ENCODE peak calls at places on chromosomes 13 and 19, in five cellular contexts. Z, Q, C, T and D are unnamed samples.

GRCh38 chr19:36051236-36051635 is 2.8 kb downstream of the THAP8 start:
- DNase-seq in Z (no peak), T (no peak), C (no peak), Q (no peak), D (no peak)

GRCh38 chr13:23790591-23791170 is 98.5 kb downstream of the MIPEP start:
- DNase-seq in T (peak; percentile 90), Q (no peak), C (no peak), Z (no peak), D (no peak)

GRCh38 chr19:6521718-6522646 is 8.8 kb upstream of the TNFSF9 start:
- DNase-seq in T (no peak), Z (peak; percentile 15), C (peak; percentile 38), Q (peak; percentile 78), D (peak; percentile 78)

GRCh38 chr19:7337380-7338194 is 11.2 kb upstream of the ARHGEF18 start:
- DNase-seq in Z (peak; percentile 87), C (no peak), Q (no peak), T (no peak), D (peak; percentile 48)

GRCh38 chr13:100506154-100506553 is 82.4 kb downstream of the GGACT start:
- DNase-seq in T (no peak), C (no peak), Z (no peak), Q (peak; percentile 59), D (peak; percentile 77)

GRCh38 chr13:49670828-49671227 is 20.5 kb downstream of the EBPL start:
- DNase-seq in T (no peak), C (no peak), Z (no peak), Q (no peak), D (no peak)

GRCh38 chr13:113589961-113590339 is 5.4 kb downstream of the TFDP1 start:
- DNase-seq in Q (peak; percentile 15), Z (no peak), C (no peak), T (no peak), D (no peak)

GRCh38 chr19:44260343-44260681 is 626 bp downstream of the ZNF233 start:
- DNase-seq in Z (no peak), Q (no peak), T (peak; percentile 6), C (no peak), D (no peak)

GRCh38 chr19:32436692-32437091 is 31.1 kb downstream of the DPY19L3 start:
- DNase-seq in Q (no peak), C (no peak), T (no peak), Z (no peak), D (no peak)

GRCh38 chr19:45446295-45446694 is 21.5 kb upstream of the FOSB start:
- DNase-seq in Z (no peak), T (no peak), C (no peak), Q (no peak), D (no peak)

GRCh38 chr13:42594577-42595571 is 20.9 kb downstream of the TNFSF11 start:
- DNase-seq in T (peak; percentile 84), Z (peak; percentile 44), Q (peak; percentile 64), C (peak; percentile 15), D (peak; percentile 67)

GRCh38 chr13:46369506-46370268 is 17.4 kb downstream of the RUBCNL start:
- DNase-seq in C (no peak), Z (no peak), Q (no peak), T (peak; percentile 79), D (no peak)

GRCh38 chr13:75635621-75636338 is at the start of gene LMO7:
- DNase-seq in Q (peak; percentile 48), T (peak; percentile 95), Z (peak; percentile 54), C (peak; percentile 29), D (peak; percentile 59)

GRCh38 chr19:7326105-7326877 is 22.4 kb upstream of the ARHGEF18 start:
- DNase-seq in Q (peak; percentile 73), T (no peak), Z (no peak), C (no peak), D (peak; percentile 63)

GRCh38 chr13:96860829-96861228 is 133.4 kb downstream of the OXGR1 start:
- DNase-seq in Z (no peak), C (no peak), Q (no peak), T (no peak), D (no peak)

GRCh38 chr13:33050161-33050560 is 33.9 kb downstream of the KL start:
- DNase-seq in T (no peak), Q (no peak), Z (no peak), C (no peak), D (no peak)

GRCh38 chr19:48627211-48627864 is 8.0 kb downstream of the SPHK2 start:
- DNase-seq in C (no peak), Z (no peak), Q (peak; percentile 51), T (no peak), D (peak; percentile 54)

GRCh38 chr13:111875922-111876321 is 191.0 kb upstream of the SOX1 start:
- DNase-seq in T (no peak), C (no peak), Z (no peak), Q (no peak), D (no peak)

GRCh38 chr13:47865883-47866282 is 135.2 kb downstream of the SUCLA2 start:
- DNase-seq in C (no peak), Q (no peak), Z (peak; percentile 39), T (no peak), D (no peak)

GRCh38 chr13:24784319-24784718 is 20.4 kb downstream of the RNF17 start:
- DNase-seq in C (no peak), Z (no peak), T (no peak), Q (no peak), D (no peak)

GRCh38 chr13:82224806-82225205 is 1657.5 kb downstream of the SLITRK1 start:
- DNase-seq in Z (no peak), C (no peak), Q (no peak), T (no peak), D (no peak)

GRCh38 chr19:18439025-18439909 is 1.3 kb upstream of the ISYNA1 start:
- DNase-seq in Q (no peak), C (no peak), Z (no peak), T (no peak), D (no peak)

GRCh38 chr19:49863254-49863934 is 4.0 kb downstream of the PNKP start:
- DNase-seq in Z (no peak), T (no peak), C (no peak), Q (no peak), D (no peak)

GRCh38 chr19:33409035-33409434 is 35.5 kb downstream of the CEBPG start:
- DNase-seq in Q (no peak), Z (no peak), T (no peak), C (no peak), D (no peak)

GRCh38 chr13:33262997-33263396 is 22.6 kb downstream of the STARD13 start:
- DNase-seq in Z (peak; percentile 41), Q (no peak), C (no peak), T (no peak), D (no peak)

GRCh38 chr13:44302948-44303575 is 70.6 kb upstream of the SERP2 start:
- DNase-seq in Q (no peak), T (no peak), Z (no peak), C (no peak), D (no peak)

GRCh38 chr13:97125051-97125809 is 96.9 kb upstream of the MBNL2 start:
- DNase-seq in T (peak; percentile 62), Q (peak; percentile 60), C (no peak), Z (no peak), D (peak; percentile 74)

GRCh38 chr13:51456510-51456909 is 3.7 kb upstream of the INTS6 start:
- DNase-seq in T (no peak), Z (no peak), C (no peak), Q (no peak), D (no peak)

GRCh38 chr13:47656651-47657050 is 344.4 kb downstream of the SUCLA2 start:
- DNase-seq in Q (no peak), T (no peak), Z (no peak), C (no peak), D (no peak)

GRCh38 chr19:57560049-57560491 is 407 bp upstream of the ZNF550 start:
- DNase-seq in Q (no peak), C (no peak), T (peak; percentile 14), Z (no peak), D (no peak)

GRCh38 chr13:24128962-24129361 is 31.6 kb upstream of the SPATA13 start:
- DNase-seq in T (no peak), C (no peak), Z (no peak), Q (no peak), D (no peak)

GRCh38 chr19:41307090-41307875 is 2.7 kb upstream of the CCDC97 start:
- DNase-seq in Q (no peak), Z (no peak), C (no peak), T (no peak), D (peak; percentile 38)

GRCh38 chr13:112057736-112058518 is 9.0 kb upstream of the SOX1 start:
- DNase-seq in Q (no peak), C (no peak), Z (no peak), T (no peak), D (no peak)

GRCh38 chr19:40771101-40771539 is 4.2 kb upstream of the MIA start:
- DNase-seq in C (no peak), T (no peak), Z (no peak), Q (no peak), D (no peak)

GRCh38 chr19:23345838-23346237 is 49.4 kb downstream of the ZNF91 start:
- DNase-seq in Z (no peak), Q (no peak), T (no peak), C (no peak), D (no peak)

GRCh38 chr19:6423499-6424189 is 967 bp downstream of the KHSRP start:
- DNase-seq in T (peak; percentile 82), Q (peak; percentile 65), C (no peak), Z (no peak), D (peak; percentile 60)

GRCh38 chr19:49946415-49946814 is 14.6 kb downstream of the SIGLEC11 start:
- DNase-seq in Z (no peak), Q (no peak), C (no peak), T (no peak), D (no peak)

GRCh38 chr13:110915874-110916670 is 1.2 kb upstream of the ANKRD10 start:
- DNase-seq in Q (no peak), T (peak; percentile 46), C (no peak), Z (no peak), D (no peak)

GRCh38 chr13:54733639-54734038 is 1705.0 kb downstream of the OLFM4 start:
- DNase-seq in Z (no peak), T (no peak), C (no peak), Q (no peak), D (no peak)